ENCODE peak calls at places on chromosomes 2 and 18, in ten cellular contexts. X, Z, N, Q, W, E, H, L, M and T are unnamed samples.

GRCh38 chr2:30981519-30981918 is 156.7 kb downstream of the GALNT14 start:
- DNase-seq in X (no peak), Z (no peak), N (no peak), Q (no peak), W (no peak), E (no peak), H (no peak), L (no peak), M (no peak), T (no peak)

GRCh38 chr2:100880730-100881129 is 60.8 kb downstream of the NPAS2 start:
- DNase-seq in X (no peak), Z (no peak), N (no peak), Q (no peak), W (peak; percentile 68), E (no peak), H (no peak), L (no peak), M (no peak), T (no peak)

GRCh38 chr2:58967736-58968135 is 726.6 kb upstream of the FANCL start:
- DNase-seq in X (no peak), Z (no peak), N (no peak), Q (no peak), W (no peak), E (no peak), H (no peak), L (no peak), M (no peak), T (no peak)

GRCh38 chr2:239441724-239442123 is 40.9 kb upstream of the HDAC4 start:
- DNase-seq in X (no peak), Z (no peak), N (no peak), Q (no peak), W (no peak), E (no peak), H (no peak), L (no peak), M (no peak), T (no peak)

GRCh38 chr2:135473567-135473966 is 57.5 kb downstream of the ZRANB3 start:
- DNase-seq in X (no peak), Z (peak; percentile 12), N (no peak), Q (no peak), W (peak; percentile 46), E (peak; percentile 38), H (no peak), L (peak; percentile 3), M (no peak), T (peak; percentile 47)

GRCh38 chr18:76213996-76214395 is 281.0 kb downstream of the ZNF516 start:
- DNase-seq in X (no peak), Z (no peak), N (no peak), Q (no peak), W (no peak), E (no peak), H (no peak), L (no peak), M (no peak), T (no peak)

GRCh38 chr2:130241041-130241707 is 42.9 kb upstream of the TUBA3E start:
- DNase-seq in X (no peak), Z (no peak), N (no peak), Q (no peak), W (peak; percentile 21), E (no peak), H (peak; percentile 12), L (peak; percentile 80), M (peak; percentile 58), T (no peak)

GRCh38 chr2:62150597-62151305 is 45.2 kb upstream of the B3GNT2 start:
- DNase-seq in X (no peak), Z (peak; percentile 25), N (no peak), Q (no peak), W (no peak), E (no peak), H (peak; percentile 55), L (no peak), M (no peak), T (no peak)

GRCh38 chr2:10548626-10549025 is 100.5 kb upstream of the ODC1 start:
- DNase-seq in X (no peak), Z (peak; percentile 43), N (no peak), Q (peak; percentile 65), W (no peak), E (no peak), H (peak; percentile 61), L (no peak), M (no peak), T (no peak)

GRCh38 chr18:50751490-50751889 is 68.3 kb downstream of the MRO start:
- DNase-seq in X (no peak), Z (no peak), N (no peak), Q (no peak), W (no peak), E (no peak), H (no peak), L (no peak), M (no peak), T (no peak)

GRCh38 chr2:169039702-169040101 is 8.6 kb upstream of the ABCB11 start:
- DNase-seq in X (no peak), Z (no peak), N (no peak), Q (no peak), W (no peak), E (peak; percentile 17), H (no peak), L (no peak), M (no peak), T (no peak)

GRCh38 chr2:8567469-8568108 is 114.3 kb upstream of the ID2 start:
- DNase-seq in X (no peak), Z (peak; percentile 35), N (peak; percentile 45), Q (peak; percentile 18), W (no peak), E (no peak), H (no peak), L (no peak), M (no peak), T (no peak)

GRCh38 chr2:112662702-112663101 is 17.0 kb downstream of the SLC20A1 start:
- DNase-seq in X (no peak), Z (no peak), N (no peak), Q (no peak), W (peak; percentile 54), E (no peak), H (no peak), L (no peak), M (no peak), T (no peak)

DNA sequence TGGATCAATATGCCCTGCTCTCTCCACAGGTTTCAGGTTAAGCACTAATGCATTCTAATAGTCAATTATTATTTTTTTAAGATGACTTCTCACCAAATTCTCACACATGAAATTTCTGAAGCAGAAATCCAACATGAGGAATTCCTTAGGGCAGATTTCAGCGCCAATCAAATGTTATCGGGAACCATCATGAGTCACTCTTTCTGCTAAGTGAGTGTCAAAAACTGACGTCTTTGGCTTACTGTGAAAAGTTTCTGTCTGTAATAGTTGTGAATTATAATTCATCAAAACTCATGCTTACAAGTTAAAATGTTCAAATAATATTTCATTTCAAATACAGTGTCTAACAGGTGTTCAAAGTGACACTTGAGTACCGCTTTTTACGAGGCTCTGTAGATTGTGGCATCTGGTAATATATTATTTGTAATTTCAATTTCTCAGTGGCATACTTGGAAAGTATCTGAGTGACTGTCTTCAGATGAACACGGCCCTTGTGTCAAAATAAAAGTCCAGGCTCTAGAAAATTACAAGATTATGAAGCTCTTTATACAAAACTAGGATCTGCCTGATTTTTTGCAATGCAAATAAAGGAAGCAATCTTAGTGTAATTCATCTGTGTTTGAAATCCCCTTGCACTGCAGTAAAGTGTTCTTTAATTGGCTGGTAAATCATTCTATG is 1038.7 kb downstream of the SOCS6 start:
- DNase-seq in X (no peak), Z (no peak), N (no peak), Q (no peak), W (peak; percentile 31), E (no peak), H (no peak), L (no peak), M (no peak), T (no peak)
- TF ChIP-seq CTCF in X (no peak), Z (no peak), N (no peak), Q (no peak), W (no peak), E (no peak), H (no peak), L (no peak), M (no peak), T (no peak)

GRCh38 chr2:241099246-241099645 is 2.8 kb downstream of the MTERF4 start:
- DNase-seq in X (no peak), Z (no peak), N (no peak), Q (no peak), W (no peak), E (no peak), H (no peak), L (no peak), M (no peak), T (no peak)
- TF ChIP-seq CTCF in X (no peak), Z (no peak), N (no peak), Q (no peak), W (no peak), E (no peak), H (no peak), L (no peak), M (no peak), T (no peak)

DNA sequence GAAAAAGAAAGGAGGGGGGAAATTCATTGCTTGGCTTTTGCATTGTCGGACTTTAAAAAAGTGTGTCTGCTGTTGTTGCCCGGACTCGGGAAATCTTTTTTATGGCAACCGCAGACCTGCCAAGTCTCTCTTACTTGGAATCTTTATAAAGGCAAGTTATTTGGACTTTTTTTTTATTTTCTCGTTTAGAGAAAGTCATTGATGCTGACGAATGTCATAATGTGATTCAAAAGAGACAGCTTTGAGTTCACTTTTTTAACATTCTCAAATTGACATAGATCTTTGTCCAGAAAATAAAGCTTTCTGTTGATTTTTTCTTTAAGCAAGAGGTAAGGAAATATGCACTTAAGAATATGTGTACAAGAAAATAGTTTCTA is 651 bp upstream of the ZNF521 start:
- DNase-seq in X (no peak), Z (no peak), N (no peak), Q (no peak), W (no peak), E (no peak), H (no peak), L (no peak), M (no peak), T (no peak)
- TF ChIP-seq CTCF in X (no peak), Z (no peak), N (no peak), Q (no peak), W (no peak), E (no peak), H (no peak), L (no peak), M (no peak), T (no peak)

GRCh38 chr2:180238729-180239128 is 231.6 kb upstream of the CWC22 start:
- DNase-seq in X (no peak), Z (no peak), N (no peak), Q (no peak), W (no peak), E (no peak), H (no peak), L (no peak), M (no peak), T (no peak)

GRCh38 chr2:180246281-180246680 is 239.2 kb upstream of the CWC22 start:
- DNase-seq in X (no peak), Z (no peak), N (no peak), Q (no peak), W (no peak), E (no peak), H (no peak), L (no peak), M (no peak), T (no peak)

DNA sequence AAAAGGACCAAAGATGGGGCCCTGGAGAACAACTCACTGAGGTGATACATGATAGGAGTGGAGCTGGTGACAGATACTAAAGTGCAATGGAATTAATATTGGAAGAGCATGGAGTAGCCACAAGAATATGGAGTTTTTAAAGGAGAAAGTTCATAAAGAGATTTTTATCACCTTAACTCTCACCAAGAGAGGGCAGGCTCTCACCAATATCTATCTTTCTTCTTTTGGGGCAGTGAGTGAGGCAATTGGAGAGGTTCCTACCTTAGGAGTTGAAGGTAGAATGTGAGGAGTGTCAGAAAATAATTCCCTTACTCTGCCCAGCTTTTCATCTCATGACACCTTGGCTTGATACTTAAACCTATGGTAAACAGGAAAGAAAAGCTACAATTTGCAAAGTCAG is 233.7 kb upstream of the CWC22 start:
- DNase-seq in X (no peak), Z (peak; percentile 56), N (no peak), Q (no peak), W (no peak), E (no peak), H (peak; percentile 25), L (no peak), M (no peak), T (no peak)
- TF ChIP-seq CTCF in X (no peak), Z (peak; percentile 49), N (no peak), Q (peak; percentile 47), W (peak; percentile 25), E (no peak), H (peak; percentile 73), L (peak; percentile 30), M (no peak), T (no peak)